ENCODE peak calls at places on chromosomes 11 and 22, in five cellular contexts. One of them, this sample, is unnamed.

GRCh38 chr22:22720201-22720723 is 75.8 kb downstream of the GGTLC2 start:
- DNase-seq in Panc1: peak
- DNase-seq in GM10248: peak
- DNase-seq in HTR-8/SVneo: no peak
- DNase-seq in stimulated activated naive CD4-positive, alpha-beta T cell: no peak
- DNase-seq in this sample: peak

GRCh38 chr22:44359496-44360110 is 46.9 kb upstream of the SHISAL1 start:
- DNase-seq in Panc1: no peak
- DNase-seq in GM10248: no peak
- DNase-seq in HTR-8/SVneo: no peak
- DNase-seq in stimulated activated naive CD4-positive, alpha-beta T cell: no peak
- DNase-seq in this sample: no peak

GRCh38 chr11:120399312-120399711 is 63.1 kb downstream of the ARHGEF12 start:
- DNase-seq in Panc1: no peak
- DNase-seq in GM10248: no peak
- DNase-seq in HTR-8/SVneo: no peak
- DNase-seq in stimulated activated naive CD4-positive, alpha-beta T cell: no peak
- DNase-seq in this sample: no peak

GRCh38 chr11:59267196-59267595 is 54.5 kb upstream of the MPEG1 start:
- DNase-seq in Panc1: no peak
- DNase-seq in GM10248: peak
- DNase-seq in HTR-8/SVneo: no peak
- DNase-seq in stimulated activated naive CD4-positive, alpha-beta T cell: no peak
- DNase-seq in this sample: no peak

GRCh38 chr11:117888140-117888561 is 11.7 kb upstream of the FXYD6 start:
- DNase-seq in Panc1: no peak
- DNase-seq in GM10248: no peak
- DNase-seq in HTR-8/SVneo: no peak
- DNase-seq in stimulated activated naive CD4-positive, alpha-beta T cell: no peak
- DNase-seq in this sample: no peak

GRCh38 chr22:26555478-26555877 is 34.5 kb downstream of the TPST2 start:
- DNase-seq in Panc1: no peak
- DNase-seq in GM10248: no peak
- DNase-seq in HTR-8/SVneo: no peak
- DNase-seq in stimulated activated naive CD4-positive, alpha-beta T cell: no peak
- DNase-seq in this sample: no peak

GRCh38 chr11:113553235-113553634 is 78.0 kb upstream of the DRD2 start:
- DNase-seq in Panc1: no peak
- DNase-seq in GM10248: no peak
- DNase-seq in HTR-8/SVneo: peak
- DNase-seq in stimulated activated naive CD4-positive, alpha-beta T cell: no peak
- DNase-seq in this sample: no peak

GRCh38 chr11:16809901-16810668 is 71.6 kb downstream of the C11orf58 start:
- DNase-seq in Panc1: no peak
- DNase-seq in GM10248: no peak
- DNase-seq in HTR-8/SVneo: no peak
- DNase-seq in stimulated activated naive CD4-positive, alpha-beta T cell: no peak
- DNase-seq in this sample: no peak

GRCh38 chr11:58807358-58807757 is 37.1 kb downstream of the GLYATL2 start:
- DNase-seq in Panc1: no peak
- DNase-seq in GM10248: no peak
- DNase-seq in HTR-8/SVneo: no peak
- DNase-seq in stimulated activated naive CD4-positive, alpha-beta T cell: no peak
- DNase-seq in this sample: no peak

GRCh38 chr11:64607381-64608259 is 16.6 kb downstream of the SLC22A12 start:
- DNase-seq in Panc1: no peak
- DNase-seq in GM10248: no peak
- DNase-seq in HTR-8/SVneo: no peak
- DNase-seq in stimulated activated naive CD4-positive, alpha-beta T cell: no peak
- DNase-seq in this sample: no peak

GRCh38 chr11:113562576-113562975 is 87.4 kb upstream of the DRD2 start:
- DNase-seq in Panc1: no peak
- DNase-seq in GM10248: no peak
- DNase-seq in HTR-8/SVneo: no peak
- DNase-seq in stimulated activated naive CD4-positive, alpha-beta T cell: no peak
- DNase-seq in this sample: no peak

GRCh38 chr11:70944636-70945035 is 307.7 kb downstream of the SHANK2 start:
- DNase-seq in Panc1: no peak
- DNase-seq in GM10248: no peak
- DNase-seq in HTR-8/SVneo: no peak
- DNase-seq in stimulated activated naive CD4-positive, alpha-beta T cell: no peak
- DNase-seq in this sample: no peak

GRCh38 chr11:1534682-1535081 is 37.4 kb downstream of the DUSP8 start:
- DNase-seq in Panc1: no peak
- DNase-seq in GM10248: no peak
- DNase-seq in HTR-8/SVneo: no peak
- DNase-seq in stimulated activated naive CD4-positive, alpha-beta T cell: no peak
- DNase-seq in this sample: no peak

GRCh38 chr11:120079750-120080610 is 57.9 kb downstream of the TRIM29 start:
- DNase-seq in Panc1: no peak
- DNase-seq in GM10248: no peak
- DNase-seq in HTR-8/SVneo: no peak
- DNase-seq in stimulated activated naive CD4-positive, alpha-beta T cell: no peak
- DNase-seq in this sample: peak

GRCh38 chr11:61694971-61695706 is 14.9 kb downstream of the DAGLA start:
- DNase-seq in Panc1: no peak
- DNase-seq in GM10248: no peak
- DNase-seq in HTR-8/SVneo: no peak
- DNase-seq in stimulated activated naive CD4-positive, alpha-beta T cell: no peak
- DNase-seq in this sample: no peak

GRCh38 chr11:67025750-67026149 is 2.8 kb downstream of the SYT12 start:
- DNase-seq in Panc1: no peak
- DNase-seq in GM10248: no peak
- DNase-seq in HTR-8/SVneo: no peak
- DNase-seq in stimulated activated naive CD4-positive, alpha-beta T cell: no peak
- DNase-seq in this sample: no peak